ENCODE peak calls at places on chromosome 21, in six cellular contexts. K is H9, Y is mesenchymal stem cell, V is IMR-90, Q is H1, A is neuronal stem cell. B is an unnamed sample.

GRCh38 chr21:26169061-26169610 is 1.4 kb downstream of the APP start:
- DNase-seq in K (peak), Y (peak), V (peak), Q (peak), A (peak), B (peak)

GRCh38 chr21:38853421-38853919 is 47.7 kb downstream of the ETS2 start:
- DNase-seq in K (no peak), Y (peak), V (peak), Q (peak), A (no peak), B (no peak)

GRCh38 chr21:28687571-28687970 is 305.1 kb downstream of the LTN1 start:
- DNase-seq in K (no peak), Y (no peak), V (no peak), Q (no peak), A (no peak), B (no peak)

GRCh38 chr21:29170935-29171334 is 40.5 kb downstream of the MAP3K7CL start:
- DNase-seq in K (no peak), Y (no peak), V (no peak), Q (no peak), A (no peak), B (no peak)

GRCh38 chr21:14741237-14741636 is 195.1 kb upstream of the SAMSN1 start:
- DNase-seq in K (no peak), Y (no peak), V (no peak), Q (no peak), A (no peak), B (peak)

GRCh38 chr21:15229390-15229789 is 164.6 kb upstream of the NRIP1 start:
- DNase-seq in K (no peak), Y (no peak), V (no peak), Q (no peak), A (no peak), B (no peak)

GRCh38 chr21:31999810-32000468 is 127.1 kb downstream of the HUNK start:
- DNase-seq in K (no peak), Y (no peak), V (no peak), Q (no peak), A (no peak), B (no peak)

GRCh38 chr21:25735895-25736597 is 1.3 kb downstream of the GABPA start:
- DNase-seq in K (no peak), Y (peak), V (peak), Q (no peak), A (no peak), B (peak)

GRCh38 chr21:41207401-41208388 is 39.7 kb downstream of the BACE2 start:
- DNase-seq in K (no peak), Y (no peak), V (peak), Q (no peak), A (no peak), B (no peak)

GRCh38 chr21:28754862-28755261 is 237.8 kb downstream of the LTN1 start:
- DNase-seq in K (no peak), Y (no peak), V (no peak), Q (no peak), A (no peak), B (no peak)

GRCh38 chr21:38159355-38159754 is 97.4 kb upstream of the KCNJ15 start:
- DNase-seq in K (peak), Y (peak), V (peak), Q (peak), A (peak), B (peak)

GRCh38 chr21:32088471-32088870 is 190.4 kb downstream of the MIS18A start:
- DNase-seq in K (no peak), Y (no peak), V (no peak), Q (no peak), A (no peak), B (no peak)

GRCh38 chr21:8988696-8989095 is 1532.7 kb upstream of the TPTE start:
- DNase-seq in K (no peak), Y (no peak), V (no peak), Q (no peak), A (no peak), B (no peak)

GRCh38 chr21:31873275-31873695 is 465 bp downstream of the HUNK start:
- DNase-seq in K (peak), Y (no peak), V (no peak), Q (peak), A (peak), B (peak)

GRCh38 chr21:45513741-45514310 is 28.4 kb downstream of the SLC19A1 start:
- DNase-seq in K (no peak), Y (no peak), V (no peak), Q (no peak), A (no peak), B (no peak)
- H3K4ac ChIP-seq in K (no peak), Y (no peak), V (no peak), Q (no peak), A (no peak), B (no peak)

GRCh38 chr21:16650984-16651383 is 861.9 kb upstream of the CXADR start:
- DNase-seq in K (no peak), Y (no peak), V (no peak), Q (no peak), A (no peak), B (no peak)

GRCh38 chr21:16651956-16652355 is 860.9 kb upstream of the CXADR start:
- DNase-seq in K (no peak), Y (no peak), V (no peak), Q (no peak), A (no peak), B (no peak)
- H2BK15ac ChIP-seq in K (no peak), Y (no peak), V (no peak), Q (no peak), A (no peak), B (no peak)

GRCh38 chr21:34306246-34306645 is 57.6 kb upstream of the KCNE2 start:
- DNase-seq in K (no peak), Y (no peak), V (no peak), Q (no peak), A (no peak), B (no peak)
- H3K4ac ChIP-seq in K (no peak), Y (no peak), V (no peak), Q (no peak), A (no peak), B (no peak)

GRCh38 chr21:44440241-44441040 is 14.9 kb upstream of the LRRC3 start:
- DNase-seq in K (no peak), Y (no peak), V (no peak), Q (no peak), A (no peak), B (no peak)

GRCh38 chr21:44443291-44443890 is 11.9 kb upstream of the LRRC3 start:
- DNase-seq in K (no peak), Y (no peak), V (no peak), Q (no peak), A (no peak), B (no peak)

GRCh38 chr21:44442266-44443125 is 12.8 kb upstream of the LRRC3 start:
- DNase-seq in K (no peak), Y (no peak), V (no peak), Q (no peak), A (no peak), B (no peak)

GRCh38 chr21:44441041-44441400 is 14.3 kb upstream of the LRRC3 start:
- DNase-seq in K (no peak), Y (no peak), V (no peak), Q (no peak), A (no peak), B (no peak)

GRCh38 chr21:44441581-44442265 is 13.6 kb upstream of the LRRC3 start:
- DNase-seq in K (no peak), Y (no peak), V (no peak), Q (no peak), A (no peak), B (no peak)
- H2BK15ac ChIP-seq in K (no peak), Y (no peak), V (no peak), Q (no peak), A (no peak), B (no peak)

GRCh38 chr21:34815831-34816700 is 147.3 kb downstream of the CLIC6 start:
- DNase-seq in K (no peak), Y (no peak), V (peak), Q (no peak), A (no peak), B (no peak)
- H3K4ac ChIP-seq in K (no peak), Y (no peak), V (peak), Q (no peak), A (no peak), B (no peak)

DNA sequence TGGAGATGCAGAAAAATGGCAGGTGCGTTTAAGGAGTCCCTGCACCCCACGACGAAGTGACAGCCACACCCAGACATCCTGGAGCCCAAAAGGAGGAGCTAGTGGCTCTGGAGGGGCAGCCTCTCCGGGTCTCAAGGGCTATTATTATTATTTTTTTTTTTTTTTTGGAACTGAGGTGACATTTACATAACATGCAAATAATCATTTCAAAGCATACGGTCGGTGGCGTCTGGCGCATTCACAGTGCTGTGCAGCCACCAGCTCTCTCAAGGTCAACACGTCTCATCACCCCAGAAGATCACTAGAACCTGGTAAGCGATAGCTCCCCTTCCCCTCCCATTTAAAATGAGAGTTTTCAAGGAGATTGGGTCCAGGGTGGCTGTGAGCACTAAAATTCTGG is 67.5 kb upstream of the PDE9A start:
- DNase-seq in K (no peak), Y (no peak), V (no peak), Q (no peak), A (no peak), B (no peak)
- H2BK15ac ChIP-seq in K (no peak), Y (no peak), V (no peak), Q (no peak), A (no peak), B (no peak)

DNA sequence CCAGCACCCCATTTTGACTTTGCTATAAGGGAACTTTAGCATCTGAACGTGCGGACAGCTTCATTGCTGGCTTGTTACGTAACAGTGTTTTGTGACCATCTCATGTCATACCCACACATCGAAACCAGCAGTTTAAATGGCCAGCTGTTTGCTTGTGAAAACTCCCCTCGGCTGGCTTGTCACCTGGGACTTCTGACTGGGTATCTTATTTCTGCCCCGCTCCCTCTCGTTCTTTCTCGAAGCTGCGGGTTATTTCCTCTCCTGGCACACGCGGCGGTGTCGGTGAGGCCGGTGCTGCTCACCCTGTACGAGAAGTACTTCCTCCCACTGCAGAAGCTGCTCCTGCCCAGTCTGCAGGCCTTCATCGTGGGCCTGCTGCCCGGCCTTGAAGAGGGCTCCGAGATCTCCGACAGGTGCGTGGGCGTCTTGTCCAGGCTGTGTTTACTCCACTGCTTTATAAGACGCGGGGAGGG is 43.5 kb downstream of the DOP1B start:
- DNase-seq in K (no peak), Y (no peak), V (no peak), Q (no peak), A (no peak), B (no peak)
- H3K4ac ChIP-seq in K (no peak), Y (no peak), V (no peak), Q (no peak), A (no peak), B (no peak)